ENCODE peak calls at places on chromosome 10, in five cellular contexts. Z is endothelial cell of umbilical vein, H is A549, Q is ovary, O is body of pancreas. C is an unnamed sample.

GRCh38 chr10:239109-239508 is 103.9 kb downstream of the ZMYND11 start:
- DNase-seq in Z (no peak), H (no peak), Q (no peak), O (no peak), C (no peak)

GRCh38 chr10:63634488-63635090 is 113.4 kb downstream of the REEP3 start:
- DNase-seq in Z (no peak), H (no peak), Q (no peak), O (no peak), C (no peak)

GRCh38 chr10:42984761-42985325 is 92.0 kb upstream of the RET start:
- DNase-seq in Z (no peak), H (no peak), Q (peak; percentile 3), O (no peak), C (no peak)

GRCh38 chr10:86538547-86538946 is 17.0 kb upstream of the WAPL start:
- DNase-seq in Z (no peak), H (no peak), Q (no peak), O (no peak), C (no peak)

GRCh38 chr10:59678884-59679301 is 30.8 kb downstream of the SLC16A9 start:
- DNase-seq in Z (peak; percentile 24), H (no peak), Q (no peak), O (no peak), C (no peak)

GRCh38 chr10:4023997-4024396 is 239.0 kb upstream of the KLF6 start:
- DNase-seq in Z (no peak), H (no peak), Q (no peak), O (no peak), C (no peak)

GRCh38 chr10:96138102-96138501 is 8.0 kb downstream of the ZNF518A start:
- DNase-seq in Z (no peak), H (no peak), Q (no peak), O (no peak), C (no peak)

GRCh38 chr10:128722947-128723346 is 596.7 kb upstream of the MKI67 start:
- DNase-seq in Z (no peak), H (no peak), Q (no peak), O (no peak), C (no peak)

GRCh38 chr10:114920459-114920858 is 17.5 kb upstream of the TRUB1 start:
- DNase-seq in Z (no peak), H (no peak), Q (no peak), O (no peak), C (no peak)

GRCh38 chr10:132141526-132142395 is 45.0 kb upstream of the DPYSL4 start:
- DNase-seq in Z (no peak), H (no peak), Q (no peak), O (no peak), C (no peak)

GRCh38 chr10:79482721-79483120 is 29.6 kb upstream of the EIF5AL1 start:
- DNase-seq in Z (no peak), H (no peak), Q (no peak), O (no peak), C (no peak)

GRCh38 chr10:67306588-67307205 is 380.9 kb downstream of the LRRTM3 start:
- DNase-seq in Z (peak; percentile 32), H (peak; percentile 31), Q (no peak), O (no peak), C (no peak)

GRCh38 chr10:126391162-126391880 is 3.0 kb upstream of the ADAM12 start:
- DNase-seq in Z (no peak), H (no peak), Q (peak; percentile 25), O (no peak), C (no peak)

GRCh38 chr10:73238990-73239566 is 8.0 kb downstream of the DNAJC9 start:
- DNase-seq in Z (no peak), H (no peak), Q (no peak), O (no peak), C (no peak)

GRCh38 chr10:24556746-24557742 is 166.6 kb downstream of the ARHGAP21 start:
- DNase-seq in Z (peak; percentile 59), H (peak; percentile 44), Q (no peak), O (peak; percentile 28), C (peak; percentile 74)

GRCh38 chr10:49448924-49449323 is 53.0 kb upstream of the DRGX start:
- DNase-seq in Z (no peak), H (no peak), Q (no peak), O (no peak), C (no peak)

GRCh38 chr10:110868981-110869380 is 2.7 kb upstream of the PDCD4 start:
- DNase-seq in Z (no peak), H (no peak), Q (no peak), O (no peak), C (no peak)

GRCh38 chr10:37619336-37619735 is 238.1 kb downstream of the ZNF248 start:
- DNase-seq in Z (no peak), H (no peak), Q (no peak), O (no peak), C (no peak)

DNA sequence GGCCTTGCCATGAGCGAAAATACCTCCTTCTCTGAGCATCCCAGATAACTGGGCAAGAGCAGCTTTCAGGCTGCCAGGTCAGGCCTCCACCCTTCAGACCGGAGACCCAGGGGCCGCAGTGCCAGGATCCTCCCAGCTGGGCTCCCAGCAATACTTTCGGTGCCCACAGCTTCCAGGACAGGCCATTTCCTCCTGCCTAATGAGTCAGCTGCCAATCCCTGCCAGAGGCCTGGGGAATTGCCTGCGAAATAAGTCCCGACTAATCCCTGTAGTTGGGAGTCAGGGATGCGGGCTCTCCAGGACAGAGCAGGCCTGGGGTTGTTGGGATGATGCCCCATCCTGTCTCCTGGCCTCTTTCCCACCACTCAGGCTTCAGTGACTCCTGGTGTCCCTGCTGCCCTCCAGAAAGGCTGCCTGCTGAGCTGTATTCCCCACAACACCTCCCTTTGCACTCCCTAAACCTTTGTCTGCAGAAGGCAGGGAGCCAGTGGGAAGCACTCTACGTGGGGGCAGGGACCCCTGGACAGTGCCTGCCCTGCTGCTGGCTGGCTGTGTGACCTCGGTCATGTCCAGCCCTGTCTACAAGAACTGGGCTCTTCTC is 143.5 kb upstream of the UNC5B start:
- DNase-seq in Z (peak; percentile 56), H (peak; percentile 20), Q (no peak), O (no peak), C (no peak)
- TF ChIP-seq POLR2A in Z (no peak), H (no peak), Q (no peak), O (no peak), C (no peak)

GRCh38 chr10:13585195-13585751 is 1.5 kb upstream of the PRPF18 start:
- DNase-seq in Z (no peak), H (no peak), Q (no peak), O (no peak), C (no peak)

GRCh38 chr10:13585943-13586342 is 822 bp upstream of the PRPF18 start:
- DNase-seq in Z (no peak), H (no peak), Q (no peak), O (no peak), C (no peak)

GRCh38 chr10:13589316-13589715 is 2.6 kb downstream of the PRPF18 start:
- DNase-seq in Z (no peak), H (no peak), Q (no peak), O (no peak), C (no peak)

GRCh38 chr10:13586676-13587355 is at the start of gene PRPF18:
- DNase-seq in Z (peak; percentile 90), H (peak; percentile 98), Q (peak; percentile 91), O (peak; percentile 94), C (peak; percentile 95)

GRCh38 chr10:13587367-13587766 is 602 bp downstream of the PRPF18 start:
- DNase-seq in Z (no peak), H (no peak), Q (peak; percentile 27), O (peak; percentile 18), C (peak; percentile 58)
- TF ChIP-seq POLR2A in Z (no peak), H (no peak), Q (no peak), O (no peak), C (no peak)

DNA sequence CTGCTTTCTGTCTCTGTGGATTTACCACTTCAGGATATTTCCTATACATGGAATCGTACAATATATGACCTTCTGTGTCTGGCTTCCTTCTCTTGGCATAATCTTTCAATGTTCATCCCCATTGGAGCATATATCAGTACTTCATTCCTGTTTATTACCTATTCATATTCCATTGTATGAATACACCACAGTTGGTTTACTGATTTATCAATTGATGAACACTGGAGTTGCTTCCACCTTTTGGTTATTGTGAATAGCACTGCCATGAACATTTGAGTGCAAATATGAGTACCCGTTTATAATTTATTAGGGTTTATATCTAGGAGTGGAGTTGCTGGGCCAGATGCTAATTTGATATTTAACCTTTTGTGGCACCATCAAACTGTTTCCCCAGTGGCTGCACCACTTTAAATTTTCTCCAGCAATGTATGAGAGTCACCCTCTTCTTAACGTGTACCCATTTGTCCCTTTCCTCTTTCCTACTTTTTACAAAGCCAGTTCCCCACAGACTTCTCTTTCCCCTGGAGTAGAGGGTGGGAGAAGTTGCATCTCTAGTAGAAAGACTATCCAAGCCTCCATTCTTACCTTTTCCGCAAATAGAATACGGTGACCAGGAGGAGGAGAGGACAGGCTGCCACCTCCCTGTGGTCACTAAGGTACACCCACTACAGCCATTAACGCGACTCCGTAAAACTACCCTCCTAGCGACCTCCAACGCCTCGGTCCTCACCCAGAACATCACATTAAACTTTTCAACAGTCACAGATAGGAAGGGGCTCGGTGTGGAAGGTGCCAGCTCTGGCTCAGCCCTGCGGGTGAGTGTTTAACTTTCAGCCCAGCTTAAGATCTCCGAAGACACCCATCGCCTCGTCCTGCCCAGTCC is 25.6 kb downstream of the SCD start:
- DNase-seq in Z (no peak), H (no peak), Q (no peak), O (no peak), C (no peak)
- TF ChIP-seq POLR2A in Z (no peak), H (peak; percentile 61), Q (no peak), O (no peak), C (no peak)

DNA sequence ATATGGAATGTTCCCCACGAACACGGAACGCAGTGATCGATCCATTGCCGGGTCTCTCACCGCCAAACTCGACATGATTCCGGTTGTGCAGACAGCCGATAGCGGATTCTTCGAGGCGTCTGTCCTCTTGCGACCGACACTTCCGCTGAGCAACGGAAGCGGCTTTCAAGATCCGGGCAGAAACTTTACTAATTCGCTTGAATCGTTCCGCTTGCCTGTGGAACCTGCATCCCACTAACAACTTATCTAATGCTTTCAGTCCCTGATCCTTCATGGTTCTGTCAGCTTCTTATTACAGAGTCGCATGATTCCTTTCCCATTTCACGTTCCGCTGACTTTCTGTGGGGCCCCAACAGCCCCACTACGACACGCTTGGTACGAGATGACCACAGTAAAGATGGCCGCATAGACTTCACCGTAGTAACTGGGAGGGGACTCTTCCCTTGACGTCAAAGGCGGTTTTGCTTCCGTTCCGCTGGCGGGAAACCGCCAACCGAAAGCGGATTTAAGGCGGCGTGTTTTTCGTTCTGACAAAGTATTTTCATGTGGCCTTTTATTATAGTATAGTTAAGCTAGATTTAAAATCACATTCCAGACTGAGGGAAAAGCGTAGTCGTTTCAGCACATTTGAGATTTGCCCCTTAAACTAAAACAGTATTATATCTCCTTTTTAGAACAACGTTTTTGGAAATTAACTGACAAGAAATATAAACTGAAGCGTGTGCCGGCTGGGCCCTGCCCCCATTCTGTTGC is at the start of gene CSTF2T:
- DNase-seq in Z (peak; percentile 93), H (peak; percentile 50), Q (peak; percentile 90), O (peak; percentile 91), C (peak; percentile 96)
- TF ChIP-seq POLR2A in Z (peak; percentile 83), H (peak; percentile 73), Q (peak; percentile 71), O (no peak), C (peak; percentile 89)

GRCh38 chr10:14586901-14587300 is 187.8 kb downstream of the FAM107B start:
- DNase-seq in Z (no peak), H (no peak), Q (no peak), O (peak; percentile 51), C (no peak)
- TF ChIP-seq POLR2A in Z (no peak), H (no peak), Q (no peak), O (no peak), C (no peak)